ENCODE peak calls at places on chromosomes 2 and 18, in four cellular contexts. One of them, this sample, is unnamed.

GRCh38 chr2:48227617-48228344 is 302.2 kb upstream of the STON1 start:
- DNase-seq in HepG2: no peak
- DNase-seq in A549: no peak
- DNase-seq in K562: no peak
- DNase-seq in this sample: no peak

GRCh38 chr18:9474103-9474982 is 970 bp upstream of the RALBP1 start:
- DNase-seq in HepG2: peak; percentile 66
- DNase-seq in A549: peak; percentile 52
- DNase-seq in K562: peak; percentile 75
- DNase-seq in this sample: no peak

GRCh38 chr2:62215306-62216064 is 19.6 kb downstream of the B3GNT2 start:
- DNase-seq in HepG2: no peak
- DNase-seq in A549: no peak
- DNase-seq in K562: peak; percentile 68
- DNase-seq in this sample: no peak

GRCh38 chr2:98704499-98705332 is 26.2 kb downstream of the MGAT4A start:
- DNase-seq in HepG2: peak; percentile 79
- DNase-seq in A549: no peak
- DNase-seq in K562: no peak
- DNase-seq in this sample: no peak

GRCh38 chr2:96580771-96581170 is 44.2 kb downstream of the ARID5A start:
- DNase-seq in HepG2: peak; percentile 46
- DNase-seq in A549: peak; percentile 18
- DNase-seq in K562: peak; percentile 41
- DNase-seq in this sample: no peak

GRCh38 chr2:53572696-53573095 is 194.9 kb upstream of the CHAC2 start:
- DNase-seq in HepG2: no peak
- DNase-seq in A549: no peak
- DNase-seq in K562: no peak
- DNase-seq in this sample: no peak

GRCh38 chr2:32937602-32938450 is 8.9 kb upstream of the LTBP1 start:
- DNase-seq in HepG2: no peak
- DNase-seq in A549: no peak
- DNase-seq in K562: no peak
- DNase-seq in this sample: peak; percentile 38

GRCh38 chr2:211688196-211688595 is 850.4 kb downstream of the ERBB4 start:
- DNase-seq in HepG2: no peak
- DNase-seq in A549: no peak
- DNase-seq in K562: no peak
- DNase-seq in this sample: no peak

GRCh38 chr18:13470555-13471494 is 252.3 kb downstream of the LDLRAD4 start:
- DNase-seq in HepG2: peak; percentile 63
- DNase-seq in A549: no peak
- DNase-seq in K562: no peak
- DNase-seq in this sample: no peak

GRCh38 chr2:233834378-233834777 is 20.0 kb downstream of the HJURP start:
- DNase-seq in HepG2: no peak
- DNase-seq in A549: no peak
- DNase-seq in K562: no peak
- DNase-seq in this sample: no peak

GRCh38 chr2:234911271-234911670 is 40.5 kb upstream of the SH3BP4 start:
- DNase-seq in HepG2: no peak
- DNase-seq in A549: no peak
- DNase-seq in K562: no peak
- DNase-seq in this sample: no peak

GRCh38 chr2:234451852-234452625 is 44.8 kb downstream of the ARL4C start:
- DNase-seq in HepG2: no peak
- DNase-seq in A549: peak; percentile 34
- DNase-seq in K562: no peak
- DNase-seq in this sample: no peak

GRCh38 chr18:58098706-58099105 is 54.7 kb downstream of the NEDD4L start:
- DNase-seq in HepG2: no peak
- DNase-seq in A549: no peak
- DNase-seq in K562: no peak
- DNase-seq in this sample: no peak

GRCh38 chr2:175066411-175066810 is 61.2 kb upstream of the CHN1 start:
- DNase-seq in HepG2: no peak
- DNase-seq in A549: no peak
- DNase-seq in K562: no peak
- DNase-seq in this sample: no peak

GRCh38 chr2:104597942-104598341 is 256.0 kb upstream of the POU3F3 start:
- DNase-seq in HepG2: no peak
- DNase-seq in A549: no peak
- DNase-seq in K562: no peak
- DNase-seq in this sample: no peak

GRCh38 chr2:238635637-238636036 is 208.9 kb downstream of the ASB1 start:
- DNase-seq in HepG2: no peak
- DNase-seq in A549: no peak
- DNase-seq in K562: no peak
- DNase-seq in this sample: no peak

GRCh38 chr2:10091182-10091932 is 11.1 kb upstream of the CYS1 start:
- DNase-seq in HepG2: no peak
- DNase-seq in A549: no peak
- DNase-seq in K562: no peak
- DNase-seq in this sample: peak; percentile 19

GRCh38 chr18:69992776-69993175 is 45.1 kb upstream of the CD226 start:
- DNase-seq in HepG2: no peak
- DNase-seq in A549: no peak
- DNase-seq in K562: no peak
- DNase-seq in this sample: no peak

GRCh38 chr18:3579701-3580100 is 129.7 kb downstream of the TGIF1 start:
- DNase-seq in HepG2: no peak
- DNase-seq in A549: no peak
- DNase-seq in K562: no peak
- DNase-seq in this sample: no peak

GRCh38 chr2:212777020-212777491 is 238.5 kb upstream of the ERBB4 start:
- DNase-seq in HepG2: peak; percentile 6
- DNase-seq in A549: peak; percentile 0
- DNase-seq in K562: no peak
- DNase-seq in this sample: no peak

GRCh38 chr2:23510471-23510870 is 125.5 kb downstream of the KLHL29 start:
- DNase-seq in HepG2: no peak
- DNase-seq in A549: no peak
- DNase-seq in K562: no peak
- DNase-seq in this sample: no peak

GRCh38 chr18:62445386-62445917 is 77.4 kb upstream of the ZCCHC2 start:
- DNase-seq in HepG2: no peak
- DNase-seq in A549: no peak
- DNase-seq in K562: no peak
- DNase-seq in this sample: no peak

GRCh38 chr18:51196116-51196810 is 1.2 kb downstream of the MEX3C start:
- DNase-seq in HepG2: no peak
- DNase-seq in A549: peak; percentile 7
- DNase-seq in K562: peak; percentile 5
- DNase-seq in this sample: peak; percentile 12

DNA sequence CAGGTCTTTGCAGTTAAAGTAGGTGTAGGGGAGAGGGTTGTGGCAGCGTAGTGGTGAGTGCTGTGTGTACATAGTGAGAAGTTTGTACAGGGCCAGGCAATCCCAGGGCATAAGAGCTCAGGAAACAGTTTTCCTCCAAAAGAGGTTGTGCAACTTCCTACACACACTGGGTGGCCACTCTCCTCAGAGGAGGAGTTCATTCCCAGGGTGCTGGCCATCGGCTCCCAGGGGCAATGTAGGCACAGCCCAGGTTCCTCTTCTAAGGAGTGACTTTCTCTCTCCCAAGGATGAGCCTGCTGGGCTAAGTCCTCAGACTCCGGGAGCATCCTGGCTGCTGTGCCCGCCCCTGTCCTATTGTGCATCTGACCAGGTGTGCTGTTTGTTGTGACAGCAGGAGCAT is 3.0 kb downstream of the ACOXL start:
- DNase-seq in HepG2: no peak
- DNase-seq in A549: no peak
- DNase-seq in K562: no peak
- DNase-seq in this sample: peak; percentile 22
- TF ChIP-seq HMGXB4 in HepG2: no peak
- TF ChIP-seq HMGXB4 in A549: no peak
- TF ChIP-seq HMGXB4 in K562: no peak
- TF ChIP-seq HMGXB4 in this sample: no peak

GRCh38 chr2:128236491-128237035 is 82.1 kb downstream of the HS6ST1 start:
- DNase-seq in HepG2: no peak
- DNase-seq in A549: no peak
- DNase-seq in K562: no peak
- DNase-seq in this sample: no peak
- TF ChIP-seq HMGXB4 in HepG2: no peak
- TF ChIP-seq HMGXB4 in A549: no peak
- TF ChIP-seq HMGXB4 in K562: no peak
- TF ChIP-seq HMGXB4 in this sample: no peak

GRCh38 chr18:54877076-54877475 is 48.8 kb downstream of the RAB27B start:
- DNase-seq in HepG2: no peak
- DNase-seq in A549: no peak
- DNase-seq in K562: no peak
- DNase-seq in this sample: no peak
- TF ChIP-seq HMGXB4 in HepG2: no peak
- TF ChIP-seq HMGXB4 in A549: no peak
- TF ChIP-seq HMGXB4 in K562: no peak
- TF ChIP-seq HMGXB4 in this sample: no peak

DNA sequence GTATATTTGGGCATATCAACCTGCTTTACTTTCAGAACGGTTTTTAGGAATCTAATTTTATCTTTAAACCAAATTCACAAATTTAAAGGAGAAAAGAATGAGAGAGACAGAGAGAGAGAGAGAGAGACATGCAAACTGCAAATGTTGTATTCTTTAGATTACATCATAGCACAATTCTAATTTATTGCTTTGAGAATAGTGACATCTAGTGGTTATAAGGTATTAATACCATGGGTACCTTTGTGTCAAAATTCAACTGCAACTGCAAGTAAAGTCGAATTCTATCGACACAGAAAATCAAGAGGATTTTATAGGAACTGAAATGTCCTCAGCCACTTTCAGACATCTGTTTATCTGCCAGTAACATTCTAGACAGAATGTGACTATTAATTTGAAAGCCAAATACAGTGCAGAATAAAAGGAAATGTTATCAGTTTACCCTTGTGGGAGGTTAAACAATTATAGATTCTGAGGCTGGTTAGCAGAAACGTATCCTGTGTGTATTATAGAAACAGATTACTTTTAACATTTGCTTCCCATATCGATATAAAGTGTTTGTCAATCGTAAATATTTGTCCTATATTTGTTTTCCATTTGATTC is 529.8 kb upstream of the VRK2 start:
- DNase-seq in HepG2: peak; percentile 36
- DNase-seq in A549: peak; percentile 28
- DNase-seq in K562: peak; percentile 30
- DNase-seq in this sample: no peak
- TF ChIP-seq HMGXB4 in HepG2: no peak
- TF ChIP-seq HMGXB4 in A549: no peak
- TF ChIP-seq HMGXB4 in K562: no peak
- TF ChIP-seq HMGXB4 in this sample: no peak

DNA sequence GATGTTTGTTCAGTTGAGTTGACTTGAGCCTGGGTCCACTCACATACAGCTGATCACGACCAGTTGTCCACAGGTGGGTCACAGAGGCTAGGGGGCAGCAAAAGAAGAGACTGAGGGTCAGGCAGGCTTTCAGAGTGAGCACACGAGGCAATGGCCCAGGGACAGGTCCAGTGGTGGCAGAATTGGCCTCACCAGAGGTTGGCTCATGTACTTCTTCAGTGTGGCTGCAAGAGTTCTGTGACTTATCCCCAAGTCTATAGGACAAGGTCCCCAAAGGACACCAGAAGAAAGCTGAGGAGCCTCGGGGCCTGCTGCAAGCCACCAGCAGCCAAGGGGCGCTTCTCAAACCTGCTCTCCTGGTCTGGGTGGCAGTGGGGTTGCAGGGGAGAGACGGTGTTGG is 219.8 kb downstream of the TFCP2L1 start:
- DNase-seq in HepG2: no peak
- DNase-seq in A549: no peak
- DNase-seq in K562: no peak
- DNase-seq in this sample: no peak
- TF ChIP-seq HMGXB4 in HepG2: no peak
- TF ChIP-seq HMGXB4 in A549: no peak
- TF ChIP-seq HMGXB4 in K562: no peak
- TF ChIP-seq HMGXB4 in this sample: no peak

GRCh38 chr18:26459340-26459739 is 89.0 kb downstream of the KCTD1 start:
- DNase-seq in HepG2: no peak
- DNase-seq in A549: no peak
- DNase-seq in K562: no peak
- DNase-seq in this sample: no peak
- TF ChIP-seq HMGXB4 in HepG2: no peak
- TF ChIP-seq HMGXB4 in A549: no peak
- TF ChIP-seq HMGXB4 in K562: no peak
- TF ChIP-seq HMGXB4 in this sample: no peak

DNA sequence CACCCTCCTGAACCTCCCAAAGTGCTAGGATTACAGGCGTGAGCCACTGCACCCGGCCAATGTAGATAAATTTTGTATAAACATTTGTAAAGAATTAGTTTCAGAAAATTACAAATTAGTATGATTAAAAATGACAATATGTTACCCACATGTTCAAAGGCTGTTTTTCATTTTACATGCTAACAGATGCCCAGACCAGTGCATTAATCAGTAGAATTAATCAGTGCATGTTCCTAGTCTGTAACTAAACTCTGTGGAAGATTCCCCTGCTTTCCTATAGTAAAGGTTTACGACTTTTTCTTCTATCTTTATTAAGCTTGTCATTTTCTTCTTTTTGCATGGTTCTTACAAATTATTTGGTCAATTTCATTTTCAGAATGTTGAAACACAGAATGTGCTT is 65.8 kb downstream of the UGGT1 start:
- DNase-seq in HepG2: no peak
- DNase-seq in A549: no peak
- DNase-seq in K562: no peak
- DNase-seq in this sample: no peak
- TF ChIP-seq HMGXB4 in HepG2: no peak
- TF ChIP-seq HMGXB4 in A549: no peak
- TF ChIP-seq HMGXB4 in K562: no peak
- TF ChIP-seq HMGXB4 in this sample: no peak

GRCh38 chr2:168603439-168603961 is 147.4 kb downstream of the CERS6 start:
- DNase-seq in HepG2: no peak
- DNase-seq in A549: no peak
- DNase-seq in K562: no peak
- DNase-seq in this sample: no peak
- TF ChIP-seq HMGXB4 in HepG2: no peak
- TF ChIP-seq HMGXB4 in A549: no peak
- TF ChIP-seq HMGXB4 in K562: no peak
- TF ChIP-seq HMGXB4 in this sample: no peak

GRCh38 chr2:101790856-101791255 is 93.3 kb downstream of the MAP4K4 start:
- DNase-seq in HepG2: no peak
- DNase-seq in A549: no peak
- DNase-seq in K562: no peak
- DNase-seq in this sample: no peak
- TF ChIP-seq HMGXB4 in HepG2: no peak
- TF ChIP-seq HMGXB4 in A549: no peak
- TF ChIP-seq HMGXB4 in K562: no peak
- TF ChIP-seq HMGXB4 in this sample: no peak

This sample was measured in WTC11.